ENCODE peak calls at places on chromosome 9, in four cellular contexts. One of them, this sample, is unnamed.

GRCh38 chr9:110782701-110783100 is 114.1 kb downstream of the MUSK start:
- DNase-seq in GM12878: no peak
- DNase-seq in IMR-90: peak; percentile 18
- DNase-seq in K562: no peak
- DNase-seq in this sample: no peak

GRCh38 chr9:114284316-114285060 is 38.4 kb upstream of the ORM1 start:
- DNase-seq in K562: no peak
- DNase-seq in IMR-90: no peak
- DNase-seq in GM12878: no peak
- DNase-seq in this sample: no peak

GRCh38 chr9:135348076-135348787 is 131.3 kb upstream of the PPP1R26 start:
- DNase-seq in IMR-90: no peak
- DNase-seq in K562: no peak
- DNase-seq in GM12878: no peak
- DNase-seq in this sample: no peak

GRCh38 chr9:21549251-21549765 is 67.2 kb upstream of the IFNE start:
- DNase-seq in K562: no peak
- DNase-seq in GM12878: no peak
- DNase-seq in IMR-90: peak; percentile 97
- DNase-seq in this sample: no peak

GRCh38 chr9:137045294-137046093 is 483 bp downstream of the NPDC1 start:
- DNase-seq in IMR-90: peak; percentile 38
- DNase-seq in GM12878: no peak
- DNase-seq in K562: peak; percentile 36
- DNase-seq in this sample: no peak

GRCh38 chr9:113573303-113573958 is 109.9 kb downstream of the RGS3 start:
- DNase-seq in K562: no peak
- DNase-seq in IMR-90: no peak
- DNase-seq in GM12878: no peak
- DNase-seq in this sample: no peak

GRCh38 chr9:113566712-113567071 is 103.2 kb downstream of the RGS3 start:
- DNase-seq in IMR-90: no peak
- DNase-seq in GM12878: no peak
- DNase-seq in K562: no peak
- DNase-seq in this sample: no peak

GRCh38 chr9:83544002-83544698 is 5.9 kb upstream of the FRMD3 start:
- DNase-seq in IMR-90: peak; percentile 38
- DNase-seq in GM12878: peak; percentile 8
- DNase-seq in K562: peak; percentile 27
- DNase-seq in this sample: peak; percentile 66

GRCh38 chr9:93261281-93261680 is 77.3 kb downstream of the WNK2 start:
- DNase-seq in IMR-90: no peak
- DNase-seq in GM12878: no peak
- DNase-seq in K562: peak; percentile 23
- DNase-seq in this sample: no peak

GRCh38 chr9:83220737-83221136 is 157.8 kb upstream of the RASEF start:
- DNase-seq in K562: no peak
- DNase-seq in IMR-90: peak; percentile 29
- DNase-seq in GM12878: peak; percentile 7
- DNase-seq in this sample: no peak

GRCh38 chr9:21252727-21253547 is 13.1 kb upstream of the IFNA14 start:
- DNase-seq in GM12878: no peak
- DNase-seq in K562: no peak
- DNase-seq in IMR-90: peak; percentile 14
- DNase-seq in this sample: peak; percentile 40

GRCh38 chr9:136052433-136052880 is 42.6 kb downstream of the NACC2 start:
- DNase-seq in K562: no peak
- DNase-seq in IMR-90: no peak
- DNase-seq in GM12878: no peak
- DNase-seq in this sample: peak; percentile 81

GRCh38 chr9:23830949-23831730 is 5.1 kb upstream of the ELAVL2 start:
- DNase-seq in IMR-90: no peak
- DNase-seq in GM12878: no peak
- DNase-seq in K562: no peak
- DNase-seq in this sample: no peak

GRCh38 chr9:107755267-107755666 is 265.7 kb upstream of the KLF4 start:
- DNase-seq in IMR-90: peak; percentile 71
- DNase-seq in K562: no peak
- DNase-seq in GM12878: no peak
- DNase-seq in this sample: peak; percentile 76

GRCh38 chr9:125970340-125970739 is 223.2 kb downstream of the PBX3 start:
- DNase-seq in GM12878: no peak
- DNase-seq in K562: no peak
- DNase-seq in IMR-90: no peak
- DNase-seq in this sample: no peak
- TF ChIP-seq ELK1 in GM12878: no peak
- TF ChIP-seq ELK1 in K562: no peak
- TF ChIP-seq ELK1 in IMR-90: no peak
- TF ChIP-seq ELK1 in this sample: no peak

GRCh38 chr9:97786341-97786740 is 66.7 kb upstream of the FOXE1 start:
- DNase-seq in IMR-90: peak; percentile 55
- DNase-seq in K562: no peak
- DNase-seq in GM12878: no peak
- DNase-seq in this sample: peak; percentile 35
- TF ChIP-seq ELK1 in IMR-90: no peak
- TF ChIP-seq ELK1 in K562: no peak
- TF ChIP-seq ELK1 in GM12878: no peak
- TF ChIP-seq ELK1 in this sample: no peak

GRCh38 chr9:76181020-76181641 is 213.1 kb downstream of the RFK start:
- DNase-seq in GM12878: no peak
- DNase-seq in K562: no peak
- DNase-seq in IMR-90: peak; percentile 74
- DNase-seq in this sample: peak; percentile 82
- TF ChIP-seq ELK1 in GM12878: no peak
- TF ChIP-seq ELK1 in K562: no peak
- TF ChIP-seq ELK1 in IMR-90: no peak
- TF ChIP-seq ELK1 in this sample: no peak

GRCh38 chr9:37746448-37747270 is 6.9 kb upstream of the TRMT10B start:
- DNase-seq in K562: no peak
- DNase-seq in IMR-90: peak; percentile 86
- DNase-seq in GM12878: no peak
- DNase-seq in this sample: no peak
- TF ChIP-seq ELK1 in K562: no peak
- TF ChIP-seq ELK1 in IMR-90: no peak
- TF ChIP-seq ELK1 in GM12878: no peak
- TF ChIP-seq ELK1 in this sample: no peak

DNA sequence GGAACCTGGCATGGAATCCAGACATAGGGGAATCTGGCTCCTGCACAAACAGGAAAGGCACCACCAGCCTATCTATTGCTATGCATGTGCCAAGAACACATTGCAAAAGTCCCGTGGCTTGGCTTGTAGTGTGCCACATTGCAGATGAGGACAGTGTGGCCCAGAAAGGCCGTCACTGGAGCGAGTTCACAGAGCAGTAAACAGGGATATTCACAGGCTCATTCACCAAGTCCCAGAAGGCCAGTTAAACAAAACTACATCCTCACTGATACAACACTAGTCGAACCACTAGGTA is 39.6 kb upstream of the TRIM32 start:
- DNase-seq in K562: no peak
- DNase-seq in GM12878: no peak
- DNase-seq in IMR-90: no peak
- DNase-seq in this sample: no peak
- TF ChIP-seq ELK1 in K562: no peak
- TF ChIP-seq ELK1 in GM12878: no peak
- TF ChIP-seq ELK1 in IMR-90: no peak
- TF ChIP-seq ELK1 in this sample: no peak

GRCh38 chr9:133419005-133419404 is 1.2 kb upstream of the REXO4 start:
- DNase-seq in IMR-90: no peak
- DNase-seq in GM12878: no peak
- DNase-seq in K562: no peak
- DNase-seq in this sample: no peak
- TF ChIP-seq ELK1 in IMR-90: no peak
- TF ChIP-seq ELK1 in GM12878: no peak
- TF ChIP-seq ELK1 in K562: no peak
- TF ChIP-seq ELK1 in this sample: no peak

GRCh38 chr9:99431103-99431502 is 209.0 kb downstream of the SEC61B start:
- DNase-seq in GM12878: no peak
- DNase-seq in IMR-90: peak; percentile 66
- DNase-seq in K562: no peak
- DNase-seq in this sample: no peak
- TF ChIP-seq ELK1 in GM12878: no peak
- TF ChIP-seq ELK1 in IMR-90: no peak
- TF ChIP-seq ELK1 in K562: no peak
- TF ChIP-seq ELK1 in this sample: no peak

This sample was measured in A549.